ENCODE peak calls at places on chromosomes 12 and 14, in four cellular contexts. One of them, this sample, is unnamed.

GRCh38 chr12:54035561-54036377 is 2.9 kb downstream of the HOXC5 start:
- DNase-seq in thoracic aorta: no peak
- DNase-seq in mesendoderm: no peak
- DNase-seq in stimulated activated CD8-positive, alpha-beta memory T cell treated with anti-CD3 and anti-CD28 coated beads, Interleukin-15, amount 100 ng/mL, for 4 hours: no peak
- DNase-seq in this sample: no peak

GRCh38 chr12:23197266-23197665 is 572.3 kb downstream of the ETNK1 start:
- DNase-seq in thoracic aorta: no peak
- DNase-seq in stimulated activated CD8-positive, alpha-beta memory T cell treated with anti-CD3 and anti-CD28 coated beads, Interleukin-15, amount 100 ng/mL, for 4 hours: no peak
- DNase-seq in mesendoderm: no peak
- DNase-seq in this sample: no peak

GRCh38 chr12:12714276-12715001 is 2.7 kb upstream of the CDKN1B start:
- DNase-seq in stimulated activated CD8-positive, alpha-beta memory T cell treated with anti-CD3 and anti-CD28 coated beads, Interleukin-15, amount 100 ng/mL, for 4 hours: no peak
- DNase-seq in mesendoderm: peak
- DNase-seq in thoracic aorta: no peak
- DNase-seq in this sample: no peak

GRCh38 chr14:56008160-56008559 is 110.1 kb upstream of the PELI2 start:
- DNase-seq in mesendoderm: no peak
- DNase-seq in stimulated activated CD8-positive, alpha-beta memory T cell treated with anti-CD3 and anti-CD28 coated beads, Interleukin-15, amount 100 ng/mL, for 4 hours: no peak
- DNase-seq in thoracic aorta: no peak
- DNase-seq in this sample: no peak

GRCh38 chr12:47651368-47652254 is 54.2 kb downstream of the RPAP3 start:
- DNase-seq in thoracic aorta: no peak
- DNase-seq in mesendoderm: peak
- DNase-seq in stimulated activated CD8-positive, alpha-beta memory T cell treated with anti-CD3 and anti-CD28 coated beads, Interleukin-15, amount 100 ng/mL, for 4 hours: no peak
- DNase-seq in this sample: no peak

GRCh38 chr12:128091101-128091795 is 175.7 kb upstream of the TMEM132C start:
- DNase-seq in mesendoderm: no peak
- DNase-seq in thoracic aorta: no peak
- DNase-seq in stimulated activated CD8-positive, alpha-beta memory T cell treated with anti-CD3 and anti-CD28 coated beads, Interleukin-15, amount 100 ng/mL, for 4 hours: no peak
- DNase-seq in this sample: no peak

GRCh38 chr14:96705422-96706092 is 91.6 kb upstream of the VRK1 start:
- DNase-seq in mesendoderm: peak
- DNase-seq in thoracic aorta: no peak
- DNase-seq in stimulated activated CD8-positive, alpha-beta memory T cell treated with anti-CD3 and anti-CD28 coated beads, Interleukin-15, amount 100 ng/mL, for 4 hours: no peak
- DNase-seq in this sample: no peak

GRCh38 chr14:29648045-29648444 is 279.6 kb downstream of the PRKD1 start:
- DNase-seq in mesendoderm: peak
- DNase-seq in thoracic aorta: no peak
- DNase-seq in stimulated activated CD8-positive, alpha-beta memory T cell treated with anti-CD3 and anti-CD28 coated beads, Interleukin-15, amount 100 ng/mL, for 4 hours: no peak
- DNase-seq in this sample: no peak

GRCh38 chr12:68908076-68908475 is 24.9 kb downstream of the CPM start:
- DNase-seq in thoracic aorta: no peak
- DNase-seq in stimulated activated CD8-positive, alpha-beta memory T cell treated with anti-CD3 and anti-CD28 coated beads, Interleukin-15, amount 100 ng/mL, for 4 hours: no peak
- DNase-seq in mesendoderm: no peak
- DNase-seq in this sample: no peak

GRCh38 chr14:23143911-23144310 is 24.9 kb upstream of the CEBPE start:
- DNase-seq in stimulated activated CD8-positive, alpha-beta memory T cell treated with anti-CD3 and anti-CD28 coated beads, Interleukin-15, amount 100 ng/mL, for 4 hours: no peak
- DNase-seq in mesendoderm: no peak
- DNase-seq in thoracic aorta: no peak
- DNase-seq in this sample: no peak

GRCh38 chr14:92844220-92844619 is 50.1 kb downstream of the GOLGA5 start:
- DNase-seq in thoracic aorta: no peak
- DNase-seq in stimulated activated CD8-positive, alpha-beta memory T cell treated with anti-CD3 and anti-CD28 coated beads, Interleukin-15, amount 100 ng/mL, for 4 hours: no peak
- DNase-seq in mesendoderm: no peak
- DNase-seq in this sample: no peak

GRCh38 chr12:101671157-101671791 is 26.2 kb upstream of the CHPT1 start:
- DNase-seq in mesendoderm: no peak
- DNase-seq in stimulated activated CD8-positive, alpha-beta memory T cell treated with anti-CD3 and anti-CD28 coated beads, Interleukin-15, amount 100 ng/mL, for 4 hours: peak
- DNase-seq in thoracic aorta: no peak
- DNase-seq in this sample: no peak

GRCh38 chr12:15732341-15733061 is 56.7 kb downstream of the EPS8 start:
- DNase-seq in mesendoderm: no peak
- DNase-seq in thoracic aorta: no peak
- DNase-seq in stimulated activated CD8-positive, alpha-beta memory T cell treated with anti-CD3 and anti-CD28 coated beads, Interleukin-15, amount 100 ng/mL, for 4 hours: no peak
- DNase-seq in this sample: no peak

GRCh38 chr12:16012086-16012485 is 101.0 kb downstream of the DERA start:
- DNase-seq in thoracic aorta: no peak
- DNase-seq in stimulated activated CD8-positive, alpha-beta memory T cell treated with anti-CD3 and anti-CD28 coated beads, Interleukin-15, amount 100 ng/mL, for 4 hours: no peak
- DNase-seq in mesendoderm: no peak
- DNase-seq in this sample: no peak

This sample was measured in omental fat pad.